ENCODE peak calls at places on chromosomes 4 and X, in eight cellular contexts. One of them, this sample, is unnamed. For H3K4me1, the result is how much of the 10 kb centered on the place peaks cover.

GRCh38 chr4:84171871-84172270 is 327.2 kb downstream of the NKX6-1 start:
- DNase-seq in breast epithelium: no peak
- DNase-seq in uterus: no peak
- DNase-seq in suprapubic skin: no peak
- DNase-seq in stomach: no peak
- DNase-seq in HCT116: no peak
- DNase-seq in heart left ventricle: no peak
- DNase-seq in A549: no peak
- DNase-seq in this sample: no peak

GRCh38 chrX:65509400-65509799 is 25.2 kb downstream of the LAS1L start:
- DNase-seq in breast epithelium: no peak
- DNase-seq in uterus: no peak
- DNase-seq in suprapubic skin: no peak
- DNase-seq in stomach: no peak
- DNase-seq in HCT116: no peak
- DNase-seq in heart left ventricle: no peak
- DNase-seq in A549: no peak
- DNase-seq in this sample: no peak

GRCh38 chr4:108114503-108114902 is 54.2 kb downstream of the LEF1 start:
- DNase-seq in breast epithelium: no peak
- DNase-seq in uterus: no peak
- DNase-seq in suprapubic skin: no peak
- DNase-seq in stomach: no peak
- DNase-seq in HCT116: no peak
- DNase-seq in heart left ventricle: no peak
- DNase-seq in A549: no peak
- DNase-seq in this sample: no peak

GRCh38 chr4:118987959-118988634 is 99.4 kb downstream of the SYNPO2 start:
- DNase-seq in breast epithelium: no peak
- DNase-seq in uterus: no peak
- DNase-seq in suprapubic skin: no peak
- DNase-seq in stomach: no peak
- DNase-seq in HCT116: no peak
- DNase-seq in heart left ventricle: no peak
- DNase-seq in A549: no peak
- DNase-seq in this sample: no peak

GRCh38 chrX:46979340-46979739 is 67.1 kb downstream of the JADE3 start:
- DNase-seq in breast epithelium: no peak
- DNase-seq in uterus: no peak
- DNase-seq in suprapubic skin: no peak
- DNase-seq in stomach: no peak
- DNase-seq in HCT116: peak
- DNase-seq in heart left ventricle: no peak
- DNase-seq in A549: peak
- DNase-seq in this sample: no peak

GRCh38 chr4:31557444-31557843 is 837.3 kb downstream of the PCDH7 start:
- DNase-seq in breast epithelium: no peak
- DNase-seq in uterus: no peak
- DNase-seq in suprapubic skin: no peak
- DNase-seq in stomach: no peak
- DNase-seq in HCT116: no peak
- DNase-seq in heart left ventricle: no peak
- DNase-seq in A549: peak
- DNase-seq in this sample: no peak

GRCh38 chrX:49001521-49002090 is 458 bp downstream of the GRIPAP1 start:
- DNase-seq in breast epithelium: no peak
- DNase-seq in uterus: peak
- DNase-seq in suprapubic skin: no peak
- DNase-seq in stomach: no peak
- DNase-seq in HCT116: peak
- DNase-seq in heart left ventricle: no peak
- DNase-seq in A549: peak
- DNase-seq in this sample: no peak

GRCh38 chrX:119015407-119016242 is 41.2 kb downstream of the LONRF3 start:
- DNase-seq in breast epithelium: peak
- DNase-seq in uterus: peak
- DNase-seq in suprapubic skin: peak
- DNase-seq in stomach: peak
- DNase-seq in HCT116: peak
- DNase-seq in heart left ventricle: peak
- DNase-seq in A549: peak
- DNase-seq in this sample: no peak

GRCh38 chr4:106628616-106629606 is 260.3 kb upstream of the GIMD1 start:
- DNase-seq in breast epithelium: no peak
- DNase-seq in uterus: no peak
- DNase-seq in suprapubic skin: no peak
- DNase-seq in stomach: no peak
- DNase-seq in HCT116: no peak
- DNase-seq in heart left ventricle: no peak
- DNase-seq in A549: no peak
- DNase-seq in this sample: no peak

GRCh38 chr4:15001825-15002658 is at the start of gene CPEB2:
- DNase-seq in breast epithelium: peak
- DNase-seq in uterus: peak
- DNase-seq in suprapubic skin: peak
- DNase-seq in stomach: peak
- DNase-seq in HCT116: peak
- DNase-seq in heart left ventricle: peak
- DNase-seq in A549: peak
- DNase-seq in this sample: peak

GRCh38 chr4:15003891-15004700 is 1.8 kb downstream of the CPEB2 start:
- DNase-seq in breast epithelium: no peak
- DNase-seq in uterus: peak
- DNase-seq in suprapubic skin: peak
- DNase-seq in stomach: peak
- DNase-seq in HCT116: no peak
- DNase-seq in heart left ventricle: peak
- DNase-seq in A549: no peak
- DNase-seq in this sample: peak

GRCh38 chr4:15003441-15003890 is 1.2 kb downstream of the CPEB2 start:
- DNase-seq in breast epithelium: peak
- DNase-seq in uterus: peak
- DNase-seq in suprapubic skin: peak
- DNase-seq in stomach: peak
- DNase-seq in HCT116: no peak
- DNase-seq in heart left ventricle: peak
- DNase-seq in A549: no peak
- DNase-seq in this sample: peak

GRCh38 chr4:15001248-15001824 is 945 bp upstream of the CPEB2 start:
- DNase-seq in breast epithelium: peak
- DNase-seq in uterus: peak
- DNase-seq in suprapubic skin: peak
- DNase-seq in stomach: peak
- DNase-seq in HCT116: no peak
- DNase-seq in heart left ventricle: peak
- DNase-seq in A549: peak
- DNase-seq in this sample: peak

DNA sequence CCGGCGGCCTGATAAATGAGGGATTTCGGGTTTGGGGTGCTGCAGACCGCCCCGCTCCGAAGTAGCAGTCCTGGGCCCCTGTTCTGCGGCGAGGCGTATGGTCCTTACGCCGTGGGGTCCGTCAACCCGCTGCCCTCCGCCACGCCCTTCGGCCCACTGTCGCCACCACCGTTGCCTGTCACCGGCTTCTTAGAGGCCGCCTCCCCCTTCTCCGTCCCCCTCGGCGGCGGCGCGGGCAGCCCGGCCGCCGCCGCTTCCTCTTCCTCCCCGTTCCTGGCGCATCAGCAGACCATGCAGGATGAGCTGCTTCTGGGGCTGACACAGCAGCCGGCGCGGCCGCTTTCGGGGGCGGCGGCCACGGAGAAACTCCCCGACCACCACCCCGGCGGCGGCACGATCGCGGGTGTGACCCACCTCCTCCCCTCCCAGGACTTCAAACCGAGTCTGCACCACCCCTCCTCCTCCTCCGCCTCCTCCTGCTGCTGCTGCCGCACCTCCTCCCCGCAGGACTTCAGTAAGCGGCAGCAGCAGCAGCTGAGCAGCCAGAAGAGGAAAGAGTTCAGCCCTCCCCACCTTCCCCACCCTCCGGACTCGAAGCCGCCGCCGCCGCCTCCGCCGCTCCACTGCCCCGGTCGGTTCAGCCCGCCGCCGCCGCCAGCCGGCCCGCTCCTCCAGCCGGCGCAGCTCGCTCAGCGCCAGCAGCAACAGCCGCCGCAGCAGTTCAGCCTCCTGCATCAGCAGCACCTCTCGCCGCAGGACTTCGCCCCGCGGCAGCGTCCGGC is 569 bp downstream of the CPEB2 start:
- DNase-seq in breast epithelium: peak
- DNase-seq in uterus: peak
- DNase-seq in suprapubic skin: peak
- DNase-seq in stomach: peak
- DNase-seq in HCT116: no peak
- DNase-seq in heart left ventricle: peak
- DNase-seq in A549: peak
- DNase-seq in this sample: peak
- TF ChIP-seq POLR2A in breast epithelium: no peak
- TF ChIP-seq POLR2A in uterus: peak
- TF ChIP-seq POLR2A in suprapubic skin: peak
- TF ChIP-seq POLR2A in stomach: no peak
- TF ChIP-seq POLR2A in HCT116: no peak
- TF ChIP-seq POLR2A in heart left ventricle: no peak
- TF ChIP-seq POLR2A in A549: peak
- TF ChIP-seq POLR2A in this sample: peak

GRCh38 chr4:181966084-181966483 is 277.1 kb upstream of the TENM3 start:
- DNase-seq in breast epithelium: no peak
- DNase-seq in uterus: no peak
- DNase-seq in suprapubic skin: no peak
- DNase-seq in stomach: no peak
- DNase-seq in HCT116: no peak
- DNase-seq in heart left ventricle: no peak
- DNase-seq in A549: no peak
- DNase-seq in this sample: no peak

GRCh38 chr4:181971411-181971810 is 271.8 kb upstream of the TENM3 start:
- DNase-seq in breast epithelium: no peak
- DNase-seq in uterus: no peak
- DNase-seq in suprapubic skin: no peak
- DNase-seq in stomach: no peak
- DNase-seq in HCT116: no peak
- DNase-seq in heart left ventricle: no peak
- DNase-seq in A549: no peak
- DNase-seq in this sample: no peak

GRCh38 chr4:181970356-181970755 is 272.8 kb upstream of the TENM3 start:
- DNase-seq in breast epithelium: no peak
- DNase-seq in uterus: no peak
- DNase-seq in suprapubic skin: no peak
- DNase-seq in stomach: no peak
- DNase-seq in HCT116: no peak
- DNase-seq in heart left ventricle: no peak
- DNase-seq in A549: no peak
- DNase-seq in this sample: no peak

GRCh38 chr4:181967401-181967800 is 275.8 kb upstream of the TENM3 start:
- DNase-seq in breast epithelium: no peak
- DNase-seq in uterus: no peak
- DNase-seq in suprapubic skin: no peak
- DNase-seq in stomach: no peak
- DNase-seq in HCT116: no peak
- DNase-seq in heart left ventricle: no peak
- DNase-seq in A549: no peak
- DNase-seq in this sample: no peak

GRCh38 chr4:181968371-181968770 is 274.8 kb upstream of the TENM3 start:
- DNase-seq in breast epithelium: no peak
- DNase-seq in uterus: no peak
- DNase-seq in suprapubic skin: no peak
- DNase-seq in stomach: no peak
- DNase-seq in HCT116: no peak
- DNase-seq in heart left ventricle: no peak
- DNase-seq in A549: no peak
- DNase-seq in this sample: no peak
- TF ChIP-seq CTCF in breast epithelium: no peak
- TF ChIP-seq CTCF in uterus: no peak
- TF ChIP-seq CTCF in suprapubic skin: no peak
- TF ChIP-seq CTCF in stomach: no peak
- TF ChIP-seq CTCF in HCT116: no peak
- TF ChIP-seq CTCF in heart left ventricle: no peak
- TF ChIP-seq CTCF in A549: no peak
- TF ChIP-seq CTCF in this sample: no peak

DNA sequence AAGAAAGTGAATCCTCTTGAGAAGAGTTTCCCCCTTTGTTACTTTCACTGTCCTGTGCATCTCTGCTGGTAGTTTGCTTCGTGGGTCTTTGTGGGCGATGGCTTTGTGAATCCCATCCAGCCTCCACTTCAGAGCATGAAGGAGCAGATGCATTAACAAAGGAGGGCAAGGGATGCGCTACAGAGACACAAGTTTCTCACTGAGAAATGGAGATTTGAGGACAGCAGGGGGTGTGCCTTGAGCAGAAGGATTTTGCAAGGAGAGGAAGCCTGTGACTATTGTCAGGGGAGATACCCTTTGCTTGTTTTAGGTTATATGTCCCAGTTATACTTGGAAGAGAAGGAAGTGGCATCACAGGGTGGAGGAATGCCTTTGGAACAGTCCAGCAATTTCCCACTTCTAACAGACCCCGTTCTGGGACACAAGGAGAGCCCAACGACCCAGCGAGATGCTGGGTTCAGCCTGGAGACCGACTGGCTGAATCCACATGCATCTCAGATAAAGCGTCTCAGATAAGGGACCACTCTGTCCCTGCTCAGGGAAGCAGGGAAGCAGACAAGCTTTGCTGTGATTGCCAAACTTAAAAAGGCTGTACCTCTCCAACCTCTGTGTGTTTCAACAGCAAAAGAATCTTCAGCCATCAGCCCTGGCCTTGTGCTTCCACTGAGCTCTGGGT is 314.6 kb upstream of the GATB start:
- DNase-seq in breast epithelium: no peak
- DNase-seq in uterus: no peak
- DNase-seq in suprapubic skin: no peak
- DNase-seq in stomach: no peak
- DNase-seq in HCT116: no peak
- DNase-seq in heart left ventricle: no peak
- DNase-seq in A549: no peak
- DNase-seq in this sample: no peak
- H3K4me1 ChIP-seq in breast epithelium: under half
- H3K4me1 ChIP-seq in uterus: under half
- H3K4me1 ChIP-seq in suprapubic skin: under half
- H3K4me1 ChIP-seq in stomach: under half
- H3K4me1 ChIP-seq in HCT116: under half
- H3K4me1 ChIP-seq in heart left ventricle: under half
- H3K4me1 ChIP-seq in A549: under half
- H3K4me1 ChIP-seq in this sample: under half

DNA sequence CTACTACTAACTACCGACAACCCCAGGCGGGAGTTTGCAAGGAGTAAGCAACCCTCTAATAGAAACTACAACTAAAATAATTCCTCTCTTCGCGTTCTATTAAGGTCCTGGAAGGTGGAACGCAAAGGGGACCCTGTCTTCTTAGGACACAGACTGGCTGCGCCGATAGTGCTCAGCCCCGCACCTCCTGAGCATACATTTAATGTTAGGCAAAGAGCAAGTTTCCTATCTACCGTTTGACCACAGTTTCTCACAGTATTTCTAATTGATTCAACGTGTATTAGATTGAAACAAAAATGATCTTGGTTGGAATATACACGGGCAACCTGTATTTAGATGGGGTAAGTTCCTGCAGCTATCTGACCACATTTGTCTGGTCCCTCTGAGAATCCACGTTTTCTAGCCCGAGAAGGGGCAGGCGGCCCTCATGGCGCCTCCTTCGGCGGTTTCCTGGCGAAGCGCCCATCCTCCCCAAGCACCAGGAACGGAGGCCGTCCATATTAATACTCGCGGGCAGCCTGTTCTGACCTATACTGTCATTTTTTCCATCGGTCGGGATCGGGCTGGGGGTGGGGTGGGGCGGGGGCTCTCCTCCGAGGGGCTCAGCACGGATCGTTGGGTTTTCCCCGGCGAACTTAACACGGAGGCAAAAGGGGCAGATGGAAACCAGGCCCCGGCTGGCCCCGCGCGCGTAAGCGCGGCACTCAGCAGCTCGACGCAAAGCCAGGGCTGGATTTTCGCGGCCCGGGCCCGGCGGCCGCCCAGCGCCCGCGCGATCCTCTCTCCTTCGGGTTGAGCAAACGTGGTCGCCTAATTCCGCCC is 77.0 kb upstream of the BCOR start:
- DNase-seq in breast epithelium: no peak
- DNase-seq in uterus: peak
- DNase-seq in suprapubic skin: peak
- DNase-seq in stomach: peak
- DNase-seq in HCT116: no peak
- DNase-seq in heart left ventricle: peak
- DNase-seq in A549: peak
- DNase-seq in this sample: peak
- TF ChIP-seq POLR2A in breast epithelium: no peak
- TF ChIP-seq POLR2A in uterus: no peak
- TF ChIP-seq POLR2A in suprapubic skin: no peak
- TF ChIP-seq POLR2A in stomach: no peak
- TF ChIP-seq POLR2A in HCT116: no peak
- TF ChIP-seq POLR2A in heart left ventricle: no peak
- TF ChIP-seq POLR2A in A549: no peak
- TF ChIP-seq POLR2A in this sample: no peak